ENCODE peak calls at places on chromosome 11, in four cellular contexts. W is heart left ventricle, V is IMR-90, I is HepG2. G is an unnamed sample.

GRCh38 chr11:62461740-62462522 is 43.1 kb downstream of the SCGB1A1 start:
- DNase-seq in W (no peak), V (peak; percentile 38), I (no peak), G (no peak)

GRCh38 chr11:69260622-69261021 is 33.3 kb upstream of the MYEOV start:
- DNase-seq in W (no peak), V (no peak), I (no peak), G (no peak)

GRCh38 chr11:63560506-63561179 is 2.5 kb downstream of the PLAAT2 start:
- DNase-seq in W (peak; percentile 57), V (no peak), I (no peak), G (no peak)

GRCh38 chr11:43638717-43639116 is 41.8 kb upstream of the HSD17B12 start:
- DNase-seq in W (no peak), V (no peak), I (no peak), G (no peak)

GRCh38 chr11:105298630-105299029 is 159.1 kb upstream of the CARD18 start:
- DNase-seq in W (no peak), V (peak; percentile 34), I (no peak), G (no peak)

GRCh38 chr11:19957301-19957985 is 202.8 kb downstream of the DBX1 start:
- DNase-seq in W (no peak), V (no peak), I (no peak), G (no peak)

GRCh38 chr11:112398798-112399197 is 138.1 kb upstream of the PLET1 start:
- DNase-seq in W (no peak), V (no peak), I (no peak), G (no peak)

GRCh38 chr11:66126808-66127555 is 56.9 kb downstream of the PACS1 start:
- DNase-seq in W (peak; percentile 68), V (peak; percentile 79), I (no peak), G (peak; percentile 76)

GRCh38 chr11:47551086-47551485 is 1.8 kb downstream of the CELF1 start:
- DNase-seq in W (no peak), V (peak; percentile 48), I (peak; percentile 57), G (peak; percentile 21)

GRCh38 chr11:109547356-109548027 is 125.5 kb downstream of the C11orf87 start:
- DNase-seq in W (no peak), V (peak; percentile 56), I (no peak), G (no peak)

GRCh38 chr11:95790123-95790932 is at the start of gene CEP57:
- DNase-seq in W (peak; percentile 97), V (peak; percentile 99), I (peak; percentile 98), G (peak; percentile 97)

GRCh38 chr11:95789506-95790122 is at the start of gene FAM76B:
- DNase-seq in W (peak; percentile 98), V (peak; percentile 99), I (peak; percentile 98), G (peak; percentile 100)

GRCh38 chr11:95791385-95792033 is 1.2 kb downstream of the CEP57 start:
- DNase-seq in W (no peak), V (no peak), I (no peak), G (no peak)

GRCh38 chr11:95792200-95792599 is 1.9 kb downstream of the CEP57 start:
- DNase-seq in W (no peak), V (no peak), I (no peak), G (no peak)

DNA sequence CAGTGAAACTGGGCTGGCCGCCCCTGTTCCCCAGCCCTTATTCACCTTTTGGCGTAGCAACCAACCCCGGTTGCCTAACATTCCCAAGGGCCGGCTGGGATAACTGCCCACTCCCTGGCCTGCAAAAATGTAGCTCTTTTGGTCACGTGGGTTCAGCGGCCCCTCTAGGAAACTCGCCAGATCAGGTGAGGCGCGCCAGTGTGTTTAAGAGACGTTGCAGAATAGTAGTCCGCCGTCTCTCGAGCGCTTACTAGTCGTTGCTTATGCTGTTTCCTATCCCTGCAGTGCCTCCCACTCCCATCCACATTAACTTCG is 592 bp downstream of the CEP57 start:
- DNase-seq in W (peak; percentile 67), V (peak; percentile 64), I (peak; percentile 82), G (peak; percentile 60)
- TF ChIP-seq POLR2A in W (no peak), V (no peak), I (peak; percentile 39), G (no peak)

DNA sequence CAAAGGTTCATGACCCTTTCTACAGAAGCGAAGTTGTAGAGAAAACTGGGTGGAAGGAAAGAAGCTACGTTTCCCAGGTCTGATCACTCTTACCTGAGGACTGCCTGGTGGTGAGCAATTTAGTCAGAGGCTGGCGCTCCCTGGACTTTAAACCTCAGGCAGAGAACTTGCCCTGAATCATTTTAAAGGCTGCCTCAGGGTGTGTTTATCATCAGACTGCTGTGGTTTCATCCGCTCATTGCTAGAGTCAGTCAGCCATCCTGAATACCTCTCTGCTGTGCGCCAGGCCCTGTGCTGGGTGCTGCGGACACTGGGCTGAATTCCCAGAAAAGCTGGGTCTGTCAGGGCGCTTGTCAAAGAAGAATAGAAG is 2.7 kb downstream of the DTX4 start:
- DNase-seq in W (no peak), V (peak; percentile 70), I (peak; percentile 68), G (no peak)
- TF ChIP-seq POLR2A in W (no peak), V (no peak), I (no peak), G (no peak)

DNA sequence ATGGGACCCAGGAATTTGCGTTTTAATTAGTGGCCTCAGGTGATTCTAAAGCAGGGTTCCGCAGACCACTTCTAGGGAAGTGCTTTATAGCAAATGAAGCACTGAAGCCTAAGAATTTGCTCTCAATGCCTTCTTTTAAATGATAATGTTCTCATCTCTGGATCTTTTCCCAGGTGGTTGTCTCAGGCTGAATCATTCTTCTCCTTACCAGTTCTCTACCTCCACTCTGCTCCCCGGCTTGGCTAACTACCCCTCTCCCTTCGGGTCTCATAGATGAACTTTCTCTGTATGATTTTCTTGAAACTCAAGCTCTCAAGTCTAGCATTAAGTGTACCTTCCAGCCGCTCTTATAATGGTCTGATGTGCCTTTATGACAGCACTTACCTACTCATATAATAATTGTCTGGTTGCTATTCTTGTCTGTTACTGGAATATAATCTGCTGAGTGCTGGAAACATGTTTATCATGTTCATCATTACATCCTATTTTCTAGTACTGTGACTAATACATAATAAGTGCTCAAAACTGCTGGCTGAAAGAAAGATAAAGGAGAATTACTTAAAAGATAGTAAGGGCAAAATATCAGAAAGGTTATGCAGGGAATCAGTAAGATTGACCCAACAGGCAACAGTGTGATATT is 195.9 kb upstream of the SESN3 start:
- DNase-seq in W (no peak), V (no peak), I (no peak), G (no peak)
- TF ChIP-seq POLR2A in W (no peak), V (no peak), I (no peak), G (no peak)

DNA sequence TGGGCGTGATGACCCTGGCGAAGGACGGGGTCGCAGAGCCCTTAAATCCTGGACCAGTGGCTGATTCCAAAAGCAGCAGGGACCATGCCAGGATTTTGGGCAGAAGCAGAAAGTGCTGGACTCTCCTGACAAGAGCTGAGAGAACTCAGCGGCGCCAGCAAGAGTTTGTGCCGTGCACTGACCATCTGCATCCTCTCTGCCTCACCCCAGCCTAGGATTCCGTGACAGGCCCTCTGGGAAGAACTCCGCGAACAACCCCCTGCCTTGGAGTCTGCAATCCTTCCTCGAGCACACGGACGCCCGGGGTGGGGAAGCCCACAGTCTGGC is 623 bp upstream of the NDUFV1 start:
- DNase-seq in W (peak; percentile 47), V (peak; percentile 41), I (no peak), G (no peak)
- TF ChIP-seq POLR2A in W (no peak), V (no peak), I (no peak), G (no peak)

G was measured in endothelial cell of umbilical vein.